ENCODE peak calls at places on chromosomes 6 and 20, in six cellular contexts. U, V, F, B, C and D are unnamed samples.

GRCh38 chr6:165751486-165751885 is 88.4 kb upstream of the PDE10A start:
- ATAC-seq in U (no peak), V (no peak), F (no peak), B (no peak), C (no peak), D (no peak)

GRCh38 chr6:149414822-149415221 is 14.8 kb downstream of the SUMO4 start:
- ATAC-seq in U (no peak), V (no peak), F (no peak), B (no peak), C (no peak), D (no peak)

GRCh38 chr20:6595704-6596103 is 171.8 kb upstream of the BMP2 start:
- ATAC-seq in U (no peak), V (no peak), F (no peak), B (peak), C (no peak), D (no peak)

GRCh38 chr6:82712826-82713225 is 349.2 kb downstream of the TPBG start:
- ATAC-seq in U (no peak), V (no peak), F (peak), B (no peak), C (no peak), D (no peak)

GRCh38 chr6:6384520-6384919 is 64.1 kb upstream of the F13A1 start:
- ATAC-seq in U (no peak), V (no peak), F (no peak), B (no peak), C (no peak), D (no peak)

GRCh38 chr6:32642707-32643106 is 5.5 kb downstream of the HLA-DQA1 start:
- ATAC-seq in U (no peak), V (no peak), F (no peak), B (no peak), C (no peak), D (no peak)

GRCh38 chr20:19260412-19261090 is 48.1 kb downstream of the SLC24A3 start:
- ATAC-seq in U (peak), V (no peak), F (no peak), B (no peak), C (no peak), D (no peak)

GRCh38 chr20:60010689-60011417 is 52.6 kb downstream of the CDH26 start:
- ATAC-seq in U (no peak), V (no peak), F (no peak), B (no peak), C (no peak), D (no peak)

GRCh38 chr6:129906515-129907077 is 45.5 kb upstream of the TMEM244 start:
- ATAC-seq in U (no peak), V (no peak), F (no peak), B (no peak), C (no peak), D (no peak)

GRCh38 chr6:137761487-137761886 is 105.6 kb upstream of the TNFAIP3 start:
- ATAC-seq in U (no peak), V (no peak), F (no peak), B (no peak), C (no peak), D (no peak)

GRCh38 chr6:96236471-96236870 is 220.7 kb downstream of the FUT9 start:
- ATAC-seq in U (no peak), V (no peak), F (no peak), B (no peak), C (no peak), D (no peak)

GRCh38 chr6:113306552-113307145 is 550.5 kb upstream of the MARCKS start:
- ATAC-seq in U (peak), V (peak), F (peak), B (peak), C (peak), D (peak)

GRCh38 chr6:24517659-24518538 is 23.1 kb downstream of the ALDH5A1 start:
- ATAC-seq in U (no peak), V (no peak), F (no peak), B (no peak), C (no peak), D (peak)

GRCh38 chr6:68114648-68115047 is 520.4 kb upstream of the ADGRB3 start:
- ATAC-seq in U (no peak), V (no peak), F (no peak), B (no peak), C (no peak), D (no peak)

GRCh38 chr6:139644821-139645220 is 270.4 kb upstream of the CITED2 start:
- ATAC-seq in U (no peak), V (no peak), F (no peak), B (peak), C (no peak), D (peak)

GRCh38 chr6:170087946-170088348 is 202.9 kb downstream of the DLL1 start:
- ATAC-seq in U (peak), V (no peak), F (peak), B (no peak), C (peak), D (no peak)

GRCh38 chr6:53984163-53984562 is 127.1 kb upstream of the MLIP start:
- ATAC-seq in U (no peak), V (peak), F (no peak), B (peak), C (no peak), D (no peak)

GRCh38 chr6:18330548-18331066 is 56.5 kb upstream of the RNF144B start:
- ATAC-seq in U (peak), V (no peak), F (peak), B (peak), C (peak), D (peak)

GRCh38 chr20:3658708-3659491 is 4.3 kb downstream of the GFRA4 start:
- ATAC-seq in U (peak), V (no peak), F (no peak), B (no peak), C (no peak), D (no peak)

GRCh38 chr6:136989591-136990578 is 54.9 kb downstream of the IL20RA start:
- ATAC-seq in U (no peak), V (no peak), F (peak), B (peak), C (peak), D (peak)

GRCh38 chr6:6495851-6496250 is 92.7 kb upstream of the LY86 start:
- ATAC-seq in U (no peak), V (no peak), F (no peak), B (no peak), C (no peak), D (peak)

GRCh38 chr20:32456869-32457421 is 98.8 kb downstream of the ASXL1 start:
- ATAC-seq in U (peak), V (peak), F (peak), B (peak), C (peak), D (peak)

GRCh38 chr6:2695464-2696095 is 55.1 kb downstream of the MYLK4 start:
- ATAC-seq in U (no peak), V (peak), F (peak), B (no peak), C (no peak), D (no peak)

GRCh38 chr20:1434571-1435336 is 31.9 kb downstream of the NSFL1C start:
- ATAC-seq in U (peak), V (peak), F (peak), B (peak), C (peak), D (no peak)

GRCh38 chr6:34031567-34032383 is 114.1 kb downstream of the GRM4 start:
- ATAC-seq in U (no peak), V (no peak), F (no peak), B (no peak), C (no peak), D (no peak)

GRCh38 chr6:34028691-34029360 is 117.1 kb downstream of the GRM4 start:
- ATAC-seq in U (no peak), V (no peak), F (no peak), B (no peak), C (no peak), D (no peak)

GRCh38 chr6:34032856-34033255 is 113.0 kb downstream of the GRM4 start:
- ATAC-seq in U (no peak), V (no peak), F (no peak), B (no peak), C (no peak), D (no peak)

GRCh38 chr6:34029489-34030280 is 116.2 kb downstream of the GRM4 start:
- ATAC-seq in U (no peak), V (no peak), F (no peak), B (no peak), C (no peak), D (no peak)

DNA sequence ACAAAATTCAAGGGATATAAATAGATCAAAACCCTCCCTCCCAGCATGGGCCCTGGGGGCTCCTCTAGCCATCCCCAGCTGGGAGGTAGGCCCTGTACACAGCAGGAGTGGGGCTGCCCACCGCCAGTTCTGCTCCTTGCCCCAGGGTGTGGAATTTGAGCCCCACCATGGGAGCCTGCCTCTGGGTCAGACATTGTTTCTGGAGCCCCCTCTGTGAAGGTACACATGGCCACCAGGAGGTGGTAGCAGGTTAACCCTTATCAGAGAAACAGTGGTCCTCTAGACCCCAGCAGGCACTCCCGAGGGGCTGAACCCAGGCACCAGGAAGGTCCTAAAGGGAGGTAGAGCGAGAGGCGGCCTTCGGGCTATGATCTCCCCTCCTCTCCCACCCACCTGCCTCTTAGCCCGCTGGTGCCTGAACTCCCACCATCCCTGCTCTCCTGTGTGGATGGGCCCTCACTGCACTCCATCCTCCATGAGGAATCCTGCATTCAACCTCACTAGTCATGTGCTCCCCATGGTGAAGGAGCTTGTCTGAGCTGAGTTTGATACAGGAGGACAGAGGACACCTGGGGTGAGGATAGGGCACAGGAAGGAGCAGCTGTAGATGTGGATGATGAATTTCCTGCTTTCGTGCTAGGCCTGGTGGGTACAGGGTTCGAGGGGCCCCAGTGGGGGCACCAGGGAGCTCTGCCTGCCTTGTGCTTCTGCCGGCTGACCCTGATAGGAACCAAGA is 114.9 kb downstream of the GRM4 start:
- ATAC-seq in U (no peak), V (no peak), F (no peak), B (no peak), C (no peak), D (no peak)
- H3K4me3 ChIP-seq in U (no peak), V (no peak), F (no peak), B (no peak), C (no peak), D (no peak)

GRCh38 chr6:10156875-10157274 is 258.0 kb downstream of the TFAP2A start:
- ATAC-seq in U (no peak), V (no peak), F (no peak), B (no peak), C (no peak), D (no peak)
- H3K4me3 ChIP-seq in U (no peak), V (no peak), F (no peak), B (no peak), C (no peak), D (no peak)

DNA sequence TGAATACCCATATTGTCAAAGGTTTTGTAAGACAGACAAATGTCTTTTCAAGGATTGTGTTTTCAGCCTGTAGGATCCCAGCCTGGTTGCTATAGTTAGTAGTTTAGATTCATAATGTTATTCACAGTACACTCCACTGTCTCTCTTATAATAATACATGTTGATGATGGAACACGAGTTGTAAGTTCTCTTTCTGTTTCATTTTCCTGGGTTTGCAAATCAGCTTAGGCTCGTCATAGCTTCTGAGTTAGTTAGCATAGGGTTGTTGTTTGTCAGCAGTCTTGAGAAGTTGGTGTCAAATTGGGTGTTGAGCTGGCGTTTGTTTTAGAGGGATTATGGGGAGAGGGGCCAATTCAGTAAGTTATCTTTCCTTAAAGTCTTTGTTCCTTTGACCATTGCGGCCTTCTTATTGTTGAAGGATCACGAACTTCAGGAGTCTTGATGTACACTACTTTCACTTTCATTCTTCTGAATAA is 45.8 kb downstream of the QKI start:
- ATAC-seq in U (peak), V (no peak), F (peak), B (peak), C (peak), D (no peak)
- H3K4me3 ChIP-seq in U (peak), V (no peak), F (peak), B (peak), C (no peak), D (peak)

GRCh38 chr6:89025633-89026032 is 54.9 kb upstream of the PNRC1 start:
- ATAC-seq in U (no peak), V (no peak), F (peak), B (no peak), C (no peak), D (no peak)

GRCh38 chr6:89023591-89024441 is 56.7 kb upstream of the PNRC1 start:
- ATAC-seq in U (no peak), V (no peak), F (peak), B (peak), C (peak), D (peak)

GRCh38 chr6:89024456-89024855 is 56.1 kb upstream of the PNRC1 start:
- ATAC-seq in U (no peak), V (no peak), F (no peak), B (peak), C (no peak), D (peak)

GRCh38 chr6:89021629-89022028 is 58.2 kb upstream of the RNGTT start:
- ATAC-seq in U (no peak), V (no peak), F (no peak), B (no peak), C (no peak), D (no peak)

GRCh38 chr6:89022747-89023289 is 57.7 kb upstream of the PNRC1 start:
- ATAC-seq in U (no peak), V (peak), F (peak), B (peak), C (peak), D (peak)
- H3K4me3 ChIP-seq in U (no peak), V (no peak), F (no peak), B (no peak), C (no peak), D (no peak)

DNA sequence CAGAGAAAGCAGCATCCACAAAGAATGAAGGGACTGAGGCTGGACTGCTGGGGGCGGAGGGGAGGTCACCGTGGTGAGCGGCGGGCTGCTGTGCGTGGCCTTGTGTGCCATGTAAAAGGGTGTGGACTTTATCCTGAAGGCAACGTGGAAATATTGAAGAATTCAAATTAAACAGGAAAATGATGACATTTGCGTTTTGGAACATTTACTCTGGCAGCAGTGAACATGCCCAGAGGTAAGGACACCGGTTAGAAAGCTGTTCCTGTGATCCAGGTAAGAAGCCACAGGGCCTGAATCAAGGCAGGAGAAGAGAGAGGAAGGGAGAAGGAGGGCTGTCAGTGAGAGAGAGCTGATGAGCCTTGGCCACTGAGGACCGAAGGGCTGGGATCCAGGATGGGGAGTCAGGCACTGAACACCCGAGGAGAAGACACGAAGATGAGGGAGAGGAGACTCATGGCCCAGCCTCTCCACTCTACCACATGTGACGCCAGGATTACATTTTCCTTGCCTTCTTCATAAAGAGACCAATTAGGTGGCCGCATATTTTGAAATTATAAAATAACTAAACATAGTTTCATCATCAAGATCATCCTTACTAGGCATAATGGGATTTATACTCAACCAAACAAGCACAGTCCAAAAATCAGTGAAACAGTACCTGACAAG is 58.4 kb downstream of the TRAM2 start:
- ATAC-seq in U (no peak), V (no peak), F (no peak), B (no peak), C (no peak), D (no peak)
- H3K4me3 ChIP-seq in U (no peak), V (no peak), F (no peak), B (no peak), C (no peak), D (no peak)

GRCh38 chr20:46057856-46058655 is 29.0 kb downstream of the SLC12A5 start:
- ATAC-seq in U (peak), V (no peak), F (peak), B (peak), C (peak), D (peak)
- H3K4me3 ChIP-seq in U (no peak), V (no peak), F (no peak), B (peak), C (no peak), D (peak)

DNA sequence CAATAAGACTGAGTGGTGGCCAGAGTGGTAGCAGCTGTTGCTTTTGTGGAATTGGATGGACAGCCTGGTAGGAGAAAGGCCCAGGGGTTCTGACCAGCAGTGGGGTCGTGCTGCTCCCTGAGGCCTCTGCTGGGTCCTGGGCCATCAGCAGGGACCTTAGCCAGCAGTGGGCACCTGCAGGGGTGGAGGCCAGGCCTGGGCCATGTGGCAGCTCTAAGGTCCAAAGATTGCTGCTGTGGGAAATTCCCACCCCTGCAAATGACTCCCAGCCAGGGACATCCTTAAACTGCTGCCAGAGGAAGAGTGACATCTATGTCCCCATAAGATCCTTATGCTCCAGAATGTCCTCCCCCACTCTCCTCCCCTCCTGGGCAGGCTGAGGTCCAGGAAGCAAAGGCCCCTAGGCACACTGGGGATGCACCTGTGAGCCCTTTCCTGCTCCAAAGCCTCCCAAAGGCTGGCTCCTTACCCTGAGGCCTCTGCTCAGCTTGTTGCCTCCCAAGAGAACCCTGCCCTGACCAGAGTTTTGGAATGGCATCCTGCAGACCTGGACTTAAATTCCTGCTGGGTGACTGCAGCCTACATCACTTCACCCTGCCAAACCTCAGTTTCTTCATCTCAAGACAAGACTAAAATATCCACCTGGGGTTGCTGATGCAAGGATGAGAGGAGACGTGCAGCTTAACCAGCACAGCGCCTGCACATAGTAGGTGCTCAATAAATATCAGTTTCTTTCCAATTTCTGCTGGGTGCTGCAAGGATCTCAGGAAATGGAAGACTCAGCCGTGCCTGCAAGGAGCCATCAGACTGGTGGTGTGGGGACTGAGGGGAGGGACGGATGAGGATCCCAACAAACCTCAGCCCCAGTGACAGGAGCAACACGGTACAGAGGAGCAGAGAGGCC is 2.2 kb upstream of the LBP start:
- ATAC-seq in U (no peak), V (no peak), F (no peak), B (no peak), C (no peak), D (no peak)
- H3K4me3 ChIP-seq in U (no peak), V (no peak), F (no peak), B (no peak), C (no peak), D (peak)

GRCh38 chr20:63538204-63539091 is 1.3 kb upstream of the PTK6 start:
- ATAC-seq in U (peak), V (peak), F (peak), B (peak), C (peak), D (peak)
- H3K4me3 ChIP-seq in U (peak), V (peak), F (peak), B (peak), C (no peak), D (no peak)

DNA sequence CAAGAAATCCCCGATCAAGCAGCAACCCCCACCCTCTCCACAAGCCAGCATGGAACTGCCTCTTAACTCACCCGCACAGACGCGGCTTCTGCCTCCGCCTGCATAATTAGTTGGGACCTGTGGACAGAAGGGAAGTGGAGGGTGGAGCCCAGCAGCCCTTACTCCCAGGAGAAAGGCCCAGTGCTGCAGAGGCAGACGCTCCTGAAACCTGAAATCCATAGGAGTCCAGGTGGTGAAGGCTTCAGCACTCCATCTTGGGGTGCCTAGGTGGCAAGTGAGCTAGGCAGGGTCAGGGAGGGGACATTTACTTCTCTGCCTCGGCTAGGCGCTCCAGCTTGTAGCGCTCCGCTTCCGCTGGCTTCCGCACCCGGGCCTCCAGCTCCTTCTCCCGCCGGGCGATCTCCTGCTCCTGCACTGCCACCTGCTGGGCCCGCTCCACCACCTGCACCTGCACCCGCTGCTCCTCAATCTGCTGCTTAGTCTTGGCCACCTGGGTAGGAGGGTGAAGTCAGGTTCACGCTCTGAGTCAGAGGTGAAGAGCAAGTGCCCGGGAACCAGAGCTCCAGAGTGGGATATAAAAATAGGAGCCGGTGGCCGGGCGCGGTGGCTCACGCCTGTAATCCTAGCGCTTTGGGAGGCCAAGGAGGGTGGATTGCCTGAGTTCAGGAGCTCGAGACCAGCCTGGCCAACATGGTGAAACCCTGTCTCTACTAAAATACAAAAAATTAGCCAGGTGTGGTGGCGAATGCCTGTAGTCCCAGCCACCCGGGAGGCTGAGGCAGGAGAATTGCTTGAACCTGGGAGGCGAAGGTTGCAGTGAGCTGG is 10.7 kb downstream of the TUBB start:
- ATAC-seq in U (peak), V (peak), F (peak), B (peak), C (peak), D (peak)
- H3K4me3 ChIP-seq in U (no peak), V (peak), F (no peak), B (no peak), C (no peak), D (no peak)